ENCODE peak calls at places on chromosome 16, in four cellular contexts. One of them, this sample, is unnamed.

GRCh38 chr16:56611281-56611833 is 3.0 kb downstream of the MT2A start:
- ATAC-seq in activated T-cell treated with anti-CD3 and anti-CD28 coated beads, Interleukin-2, amount 50 U/mL, for 4 hours: no peak
- ATAC-seq in lower lobe of right lung: no peak
- ATAC-seq in upper lobe of right lung: no peak
- ATAC-seq in this sample: no peak

GRCh38 chr16:63146251-63146650 is 1110.0 kb upstream of the CDH8 start:
- ATAC-seq in activated T-cell treated with anti-CD3 and anti-CD28 coated beads, Interleukin-2, amount 50 U/mL, for 4 hours: no peak
- ATAC-seq in lower lobe of right lung: no peak
- ATAC-seq in upper lobe of right lung: no peak
- ATAC-seq in this sample: no peak

GRCh38 chr16:30668393-30668792 is 10.2 kb downstream of the FBRS start:
- ATAC-seq in upper lobe of right lung: no peak
- ATAC-seq in activated T-cell treated with anti-CD3 and anti-CD28 coated beads, Interleukin-2, amount 50 U/mL, for 4 hours: no peak
- ATAC-seq in lower lobe of right lung: no peak
- ATAC-seq in this sample: no peak

GRCh38 chr16:73066927-73067670 is 19.2 kb upstream of the ZFHX3 start:
- ATAC-seq in lower lobe of right lung: no peak
- ATAC-seq in upper lobe of right lung: no peak
- ATAC-seq in activated T-cell treated with anti-CD3 and anti-CD28 coated beads, Interleukin-2, amount 50 U/mL, for 4 hours: no peak
- ATAC-seq in this sample: no peak

GRCh38 chr16:63841271-63841670 is 1280.6 kb downstream of the CDH11 start:
- ATAC-seq in activated T-cell treated with anti-CD3 and anti-CD28 coated beads, Interleukin-2, amount 50 U/mL, for 4 hours: no peak
- ATAC-seq in upper lobe of right lung: no peak
- ATAC-seq in lower lobe of right lung: no peak
- ATAC-seq in this sample: no peak

GRCh38 chr16:3467920-3468319 is 24.4 kb downstream of the NAA60 start:
- ATAC-seq in lower lobe of right lung: no peak
- ATAC-seq in upper lobe of right lung: no peak
- ATAC-seq in activated T-cell treated with anti-CD3 and anti-CD28 coated beads, Interleukin-2, amount 50 U/mL, for 4 hours: peak
- ATAC-seq in this sample: peak

GRCh38 chr16:8795096-8795495 is 2.3 kb downstream of the TMEM186 start:
- ATAC-seq in activated T-cell treated with anti-CD3 and anti-CD28 coated beads, Interleukin-2, amount 50 U/mL, for 4 hours: no peak
- ATAC-seq in upper lobe of right lung: no peak
- ATAC-seq in lower lobe of right lung: no peak
- ATAC-seq in this sample: no peak

GRCh38 chr16:53433930-53434435 is 288 bp upstream of the RBL2 start:
- ATAC-seq in lower lobe of right lung: peak
- ATAC-seq in upper lobe of right lung: no peak
- ATAC-seq in activated T-cell treated with anti-CD3 and anti-CD28 coated beads, Interleukin-2, amount 50 U/mL, for 4 hours: no peak
- ATAC-seq in this sample: no peak

GRCh38 chr16:3173892-3174617 is 13.9 kb upstream of the OR1F1 start:
- ATAC-seq in lower lobe of right lung: no peak
- ATAC-seq in upper lobe of right lung: no peak
- ATAC-seq in activated T-cell treated with anti-CD3 and anti-CD28 coated beads, Interleukin-2, amount 50 U/mL, for 4 hours: peak
- ATAC-seq in this sample: peak

GRCh38 chr16:65176603-65177002 is 54.7 kb upstream of the CDH11 start:
- ATAC-seq in activated T-cell treated with anti-CD3 and anti-CD28 coated beads, Interleukin-2, amount 50 U/mL, for 4 hours: no peak
- ATAC-seq in upper lobe of right lung: peak
- ATAC-seq in lower lobe of right lung: peak
- ATAC-seq in this sample: no peak

GRCh38 chr16:64159986-64160385 is 961.9 kb downstream of the CDH11 start:
- ATAC-seq in activated T-cell treated with anti-CD3 and anti-CD28 coated beads, Interleukin-2, amount 50 U/mL, for 4 hours: no peak
- ATAC-seq in upper lobe of right lung: no peak
- ATAC-seq in lower lobe of right lung: no peak
- ATAC-seq in this sample: no peak

GRCh38 chr16:7423436-7423941 is 90.8 kb downstream of the RBFOX1 start:
- ATAC-seq in upper lobe of right lung: no peak
- ATAC-seq in lower lobe of right lung: no peak
- ATAC-seq in activated T-cell treated with anti-CD3 and anti-CD28 coated beads, Interleukin-2, amount 50 U/mL, for 4 hours: no peak
- ATAC-seq in this sample: no peak

GRCh38 chr16:9449597-9449996 is 358.2 kb downstream of the HAPSTR1 start:
- ATAC-seq in activated T-cell treated with anti-CD3 and anti-CD28 coated beads, Interleukin-2, amount 50 U/mL, for 4 hours: no peak
- ATAC-seq in lower lobe of right lung: no peak
- ATAC-seq in upper lobe of right lung: no peak
- ATAC-seq in this sample: no peak

GRCh38 chr16:3131755-3132377 is 3.0 kb upstream of the ZNF213 start:
- ATAC-seq in upper lobe of right lung: peak
- ATAC-seq in activated T-cell treated with anti-CD3 and anti-CD28 coated beads, Interleukin-2, amount 50 U/mL, for 4 hours: no peak
- ATAC-seq in lower lobe of right lung: no peak
- ATAC-seq in this sample: no peak

GRCh38 chr16:81578015-81578554 is 133.5 kb downstream of the CMIP start:
- ATAC-seq in upper lobe of right lung: no peak
- ATAC-seq in lower lobe of right lung: no peak
- ATAC-seq in activated T-cell treated with anti-CD3 and anti-CD28 coated beads, Interleukin-2, amount 50 U/mL, for 4 hours: no peak
- ATAC-seq in this sample: no peak

GRCh38 chr16:3283525-3284447 is 495 bp downstream of the ZNF263 start:
- ATAC-seq in lower lobe of right lung: no peak
- ATAC-seq in activated T-cell treated with anti-CD3 and anti-CD28 coated beads, Interleukin-2, amount 50 U/mL, for 4 hours: no peak
- ATAC-seq in upper lobe of right lung: no peak
- ATAC-seq in this sample: no peak

GRCh38 chr16:66881964-66882508 is 1.7 kb downstream of the PDP2 start:
- ATAC-seq in lower lobe of right lung: no peak
- ATAC-seq in activated T-cell treated with anti-CD3 and anti-CD28 coated beads, Interleukin-2, amount 50 U/mL, for 4 hours: no peak
- ATAC-seq in upper lobe of right lung: no peak
- ATAC-seq in this sample: no peak

GRCh38 chr16:67786491-67786890 is 19.9 kb downstream of the RANBP10 start:
- ATAC-seq in lower lobe of right lung: no peak
- ATAC-seq in upper lobe of right lung: no peak
- ATAC-seq in activated T-cell treated with anti-CD3 and anti-CD28 coated beads, Interleukin-2, amount 50 U/mL, for 4 hours: no peak
- ATAC-seq in this sample: peak

GRCh38 chr16:87722590-87723223 is 43.1 kb downstream of the KLHDC4 start:
- ATAC-seq in upper lobe of right lung: no peak
- ATAC-seq in activated T-cell treated with anti-CD3 and anti-CD28 coated beads, Interleukin-2, amount 50 U/mL, for 4 hours: no peak
- ATAC-seq in lower lobe of right lung: peak
- ATAC-seq in this sample: no peak

GRCh38 chr16:84072014-84072413 is 29.4 kb upstream of the SLC38A8 start:
- ATAC-seq in activated T-cell treated with anti-CD3 and anti-CD28 coated beads, Interleukin-2, amount 50 U/mL, for 4 hours: no peak
- ATAC-seq in upper lobe of right lung: no peak
- ATAC-seq in lower lobe of right lung: no peak
- ATAC-seq in this sample: no peak

This sample was measured in activated T-helper 17 cell treated with anti-CD3 and anti-CD28 coated beads, Interleukin-2, amount 50 U/mL, for 72 hours.